ENCODE peak calls at places on chromosomes 13 and 19, in seven cellular contexts. O, U, D, N, R, S and J are unnamed samples. For H3K4me1 and H3K36me3, the result is how much of the 10 kb centered on the place peaks cover.

GRCh38 chr13:113800576-113800926 is 41.5 kb downstream of the TMEM255B start:
- DNase-seq in O (no peak), U (peak), D (no peak), N (no peak), R (no peak), S (no peak), J (peak)

GRCh38 chr19:10724573-10725071 is 6.7 kb downstream of the DNM2 start:
- DNase-seq in O (no peak), U (peak), D (no peak), N (no peak), R (no peak), S (no peak), J (no peak)

GRCh38 chr19:39270091-39270871 is 2.1 kb downstream of the IFNL2 start:
- DNase-seq in O (no peak), U (no peak), D (no peak), N (no peak), R (no peak), S (no peak), J (no peak)

GRCh38 chr19:33797821-33798633 is 1.4 kb downstream of the KCTD15 start:
- DNase-seq in O (peak), U (peak), D (peak), N (no peak), R (no peak), S (peak), J (peak)

GRCh38 chr13:77846173-77846572 is 72.5 kb downstream of the EDNRB start:
- DNase-seq in O (no peak), U (no peak), D (no peak), N (no peak), R (no peak), S (no peak), J (no peak)

GRCh38 chr13:55816976-55817601 is 1323.6 kb upstream of the PRR20A start:
- DNase-seq in O (no peak), U (no peak), D (no peak), N (no peak), R (no peak), S (no peak), J (no peak)

GRCh38 chr13:48500652-48501197 is 32.2 kb downstream of the RCBTB2 start:
- DNase-seq in O (no peak), U (no peak), D (no peak), N (no peak), R (peak), S (no peak), J (no peak)

GRCh38 chr19:49973987-49974386 is 13.0 kb upstream of the SIGLEC11 start:
- DNase-seq in O (peak), U (no peak), D (no peak), N (no peak), R (no peak), S (no peak), J (peak)

GRCh38 chr13:44068737-44069136 is 189.0 kb downstream of the LACC1 start:
- DNase-seq in O (no peak), U (no peak), D (no peak), N (no peak), R (peak), S (no peak), J (no peak)

GRCh38 chr13:94515352-94515751 is 35.9 kb upstream of the DCT start:
- DNase-seq in O (no peak), U (no peak), D (no peak), N (no peak), R (no peak), S (no peak), J (no peak)

GRCh38 chr13:49399801-49400472 is 43.9 kb downstream of the CAB39L start:
- DNase-seq in O (no peak), U (no peak), D (no peak), N (peak), R (peak), S (no peak), J (no peak)

GRCh38 chr13:99722931-99723330 is 221.7 kb downstream of the TM9SF2 start:
- DNase-seq in O (no peak), U (no peak), D (no peak), N (no peak), R (no peak), S (no peak), J (no peak)

DNA sequence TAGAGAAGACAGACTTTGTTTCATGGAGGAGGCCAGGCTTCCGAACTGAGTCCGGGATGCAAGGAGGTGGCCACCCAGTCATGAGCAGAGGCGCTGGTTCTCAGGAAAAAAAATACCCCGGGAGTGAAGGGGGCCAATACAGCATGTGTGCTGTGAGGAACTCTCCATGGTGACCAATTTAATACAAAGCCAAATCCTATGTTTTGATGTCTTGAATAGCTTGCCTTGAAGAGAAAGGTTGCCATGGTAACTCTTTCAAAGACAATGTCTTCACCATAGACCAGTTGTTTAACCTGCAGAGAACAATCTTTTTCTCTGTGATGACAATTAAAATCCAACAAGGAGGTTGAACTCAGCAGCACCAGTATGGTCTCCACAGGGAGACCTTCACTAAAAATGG is 43.4 kb upstream of the PDCD5 start:
- DNase-seq in O (no peak), U (no peak), D (no peak), N (no peak), R (no peak), S (no peak), J (no peak)
- H3K4me1 ChIP-seq in O (under half), U (under half), D (under half), N (under half), R (under half), S (under half), J (under half)

GRCh38 chr19:48452656-48453480 is 2.5 kb upstream of the KCNJ14 start:
- DNase-seq in O (no peak), U (no peak), D (no peak), N (no peak), R (no peak), S (peak), J (no peak)
- H3K36me3 ChIP-seq in O (half or more), U (half or more), D (under half), N (under half), R (under half), S (under half), J (under half)

DNA sequence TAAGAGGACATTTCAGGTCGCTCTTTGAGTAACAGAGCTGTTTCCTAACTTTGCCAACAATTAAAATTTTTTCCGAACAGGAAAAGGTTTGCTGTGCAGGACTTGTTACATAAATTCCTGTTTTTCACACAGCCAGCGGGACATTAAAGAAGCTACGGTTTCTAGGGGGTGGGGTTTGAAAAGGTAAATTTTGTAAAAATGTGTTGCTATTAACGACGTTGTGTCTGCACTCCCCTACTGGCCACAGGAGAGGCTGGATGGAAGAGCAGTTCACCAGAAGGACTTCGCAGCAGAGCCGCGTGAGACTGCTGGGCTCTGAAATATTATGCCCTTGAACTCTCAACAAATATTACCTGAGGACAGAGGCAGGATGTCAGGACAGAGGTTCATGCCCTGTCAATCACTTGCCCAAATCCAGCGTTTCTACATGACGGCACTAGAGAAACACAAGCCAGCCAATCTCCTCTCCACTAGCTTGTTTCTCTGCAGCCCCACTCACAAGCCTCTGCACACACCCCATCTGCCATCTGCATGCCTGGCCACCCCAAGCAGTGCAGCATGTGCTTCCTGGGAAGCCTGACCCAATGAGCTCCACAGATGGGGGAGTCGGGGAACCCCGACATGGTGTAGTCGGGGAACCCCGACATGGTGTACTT is 102.0 kb downstream of the FOXO1 start:
- DNase-seq in O (no peak), U (no peak), D (no peak), N (no peak), R (no peak), S (no peak), J (no peak)
- TF ChIP-seq CTCF in O (peak), U (no peak), D (no peak), N (peak), R (no peak), S (peak), J (peak)

DNA sequence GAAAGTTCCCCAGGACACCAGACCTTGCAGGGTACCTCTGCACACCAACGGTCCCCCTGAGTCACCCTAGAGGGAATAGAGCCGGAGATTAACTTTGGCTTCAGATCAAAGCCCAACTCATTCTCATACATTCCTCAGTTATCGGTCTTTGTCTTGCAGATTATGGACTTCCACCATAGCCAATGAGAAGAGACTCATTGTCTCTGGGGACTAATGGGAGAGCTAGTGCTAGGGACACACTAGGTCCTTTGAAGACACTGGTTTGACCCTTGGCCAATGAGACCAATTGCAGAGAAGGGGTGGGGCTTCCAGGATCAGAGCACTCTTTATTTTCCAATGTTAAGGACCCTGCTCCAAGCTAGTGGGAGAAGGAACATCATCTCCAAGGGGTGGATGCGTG is 6.1 kb downstream of the KLK7 start:
- DNase-seq in O (no peak), U (no peak), D (peak), N (no peak), R (peak), S (no peak), J (no peak)
- H3K4me1 ChIP-seq in O (under half), U (under half), D (under half), N (under half), R (under half), S (under half), J (under half)

DNA sequence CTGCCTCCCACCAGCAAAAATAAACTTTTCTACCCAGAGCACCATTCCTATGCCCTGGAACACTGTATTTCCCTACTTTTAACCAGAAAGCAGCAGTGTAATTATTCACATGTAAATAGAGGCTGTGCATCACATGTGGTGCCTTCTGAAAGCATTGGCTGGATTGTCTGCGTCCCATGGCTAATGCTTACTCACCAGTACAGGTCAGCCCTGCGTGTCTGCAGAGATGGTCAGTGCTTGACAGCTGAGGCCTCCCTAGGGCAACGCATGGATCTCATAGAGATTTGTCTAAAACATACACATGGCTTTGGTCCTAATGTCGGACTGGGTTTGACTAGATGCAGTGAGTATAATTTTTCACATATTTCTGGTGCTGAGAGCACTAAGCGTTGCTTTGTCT is 64.2 kb downstream of the DPY19L3 start:
- DNase-seq in O (no peak), U (no peak), D (no peak), N (no peak), R (no peak), S (no peak), J (no peak)
- H3K36me3 ChIP-seq in O (under half), U (under half), D (under half), N (under half), R (under half), S (under half), J (under half)

DNA sequence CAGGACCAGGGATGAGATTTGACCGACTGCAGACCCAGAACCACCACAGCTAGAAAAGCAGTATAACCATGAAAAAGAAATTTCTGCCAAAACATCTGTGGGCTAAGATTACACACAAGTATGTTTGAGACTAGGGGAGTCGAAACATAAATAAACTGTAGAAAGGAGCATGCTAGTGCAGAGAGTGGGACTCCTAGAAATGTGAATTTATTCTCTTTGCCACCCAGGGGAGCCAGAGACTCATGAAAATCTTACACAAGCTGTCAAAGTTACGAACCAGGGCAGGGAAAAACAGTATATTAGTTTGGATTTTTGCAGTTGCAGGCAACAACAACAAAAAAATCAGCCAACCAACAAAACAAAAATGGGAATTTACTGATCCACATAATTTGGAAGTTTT is 12.3 kb upstream of the HSPH1 start:
- DNase-seq in O (no peak), U (no peak), D (no peak), N (no peak), R (peak), S (no peak), J (no peak)
- TF ChIP-seq CTCF in O (peak), U (peak), D (no peak), N (peak), R (peak), S (no peak), J (no peak)

DNA sequence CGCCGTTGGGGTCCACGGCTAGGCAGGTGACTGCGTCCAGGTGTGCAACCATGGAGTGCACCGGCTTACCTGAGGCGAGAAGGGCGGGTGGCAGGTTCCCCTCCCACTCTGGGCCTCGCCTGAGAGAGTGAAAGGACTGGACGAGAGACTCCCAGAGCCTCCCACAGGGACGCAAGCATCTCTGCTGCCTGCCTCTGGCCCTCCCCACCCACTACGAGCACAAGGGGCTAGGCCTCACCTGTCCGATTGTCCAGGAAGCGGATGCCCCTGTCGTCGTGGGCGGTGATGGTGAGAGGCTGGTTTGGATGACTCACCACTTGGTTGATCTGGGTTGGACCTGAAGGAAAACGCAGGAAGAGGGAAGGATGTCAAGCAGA is 5.1 kb upstream of the PRKD2 start:
- DNase-seq in O (no peak), U (no peak), D (peak), N (no peak), R (no peak), S (no peak), J (no peak)
- H3K4me1 ChIP-seq in O (under half), U (under half), D (under half), N (under half), R (under half), S (under half), J (under half)

GRCh38 chr19:43551399-43552197 is 18.6 kb downstream of the ZNF575 start:
- DNase-seq in O (no peak), U (no peak), D (peak), N (no peak), R (no peak), S (no peak), J (no peak)
- H3K36me3 ChIP-seq in O (half or more), U (under half), D (under half), N (under half), R (under half), S (under half), J (half or more)

GRCh38 chr19:670609-671075 is 5.5 kb upstream of the FSTL3 start:
- DNase-seq in O (no peak), U (no peak), D (no peak), N (no peak), R (no peak), S (no peak), J (no peak)
- TF ChIP-seq CTCF in O (no peak), U (no peak), D (no peak), N (no peak), R (no peak), S (no peak), J (no peak)

DNA sequence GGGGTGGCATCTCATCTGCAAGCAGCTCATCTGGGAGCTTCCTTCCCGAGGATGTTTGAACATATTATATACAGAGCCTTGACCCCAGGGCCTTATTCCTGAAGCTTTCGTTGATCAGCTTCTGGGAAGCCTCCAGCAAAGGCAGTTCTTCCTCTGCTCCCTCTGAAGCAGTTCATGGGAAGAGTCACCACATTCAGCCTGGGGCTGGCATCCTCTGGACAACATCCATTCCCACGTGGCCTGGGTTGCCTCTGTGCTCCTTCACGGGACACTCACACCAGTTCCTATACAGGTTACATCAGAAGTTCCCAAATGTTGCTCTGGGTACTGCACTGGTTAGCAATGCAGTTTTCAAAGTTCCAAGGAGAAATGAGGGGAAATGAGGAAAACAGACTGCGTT is 29.6 kb downstream of the COL4A2 start:
- DNase-seq in O (no peak), U (no peak), D (no peak), N (no peak), R (no peak), S (no peak), J (no peak)
- H3K4me1 ChIP-seq in O (half or more), U (under half), D (half or more), N (under half), R (under half), S (under half), J (under half)